ENCODE peak calls at places on chromosomes 13 and 19, in ten cellular contexts. A is endodermal cell; X is MCF 10A; B is NCI-H2171; U is fibroblast of the conjunctiva; F is SW480; Q is mammary epithelial cell; H is astrocyte of the hippocampus; T is activated naive CD8-positive, alpha-beta T cell treated with anti-CD3 and anti-CD28 coated beads, Interleukin-2, amount 50 U/mL, for 24 hours; K is AG04450. Y is an unnamed sample.

GRCh38 chr19:1101337-1101698 is 2.5 kb upstream of the GPX4 start:
- DNase-seq in A (no peak), X (no peak), B (no peak), U (no peak), F (no peak), Q (no peak), H (no peak), T (no peak), K (no peak), Y (no peak)

GRCh38 chr19:43574424-43575155 is 737 bp downstream of the XRCC1 start:
- DNase-seq in A (no peak), X (peak; percentile 43), B (no peak), U (no peak), F (no peak), Q (peak; percentile 32), H (peak; percentile 63), T (no peak), K (no peak), Y (no peak)

GRCh38 chr13:101785858-101786257 is 333.4 kb downstream of the ITGBL1 start:
- DNase-seq in A (peak; percentile 85), X (peak; percentile 54), B (peak; percentile 13), U (no peak), F (peak; percentile 59), Q (peak; percentile 32), H (peak; percentile 68), T (no peak), K (no peak), Y (peak; percentile 24)

GRCh38 chr13:106573855-106574254 is 5.9 kb upstream of the ARGLU1 start:
- DNase-seq in A (no peak), X (peak; percentile 42), B (no peak), U (peak; percentile 13), F (no peak), Q (no peak), H (peak; percentile 32), T (no peak), K (no peak), Y (peak; percentile 30)

GRCh38 chr19:39509233-39509632 is 5.7 kb upstream of the SELENOV start:
- DNase-seq in A (no peak), X (no peak), B (no peak), U (no peak), F (no peak), Q (no peak), H (no peak), T (no peak), K (no peak), Y (no peak)

GRCh38 chr19:20660473-20660872 is 898 bp downstream of the ZNF626 start:
- DNase-seq in A (peak; percentile 63), X (no peak), B (no peak), U (no peak), F (no peak), Q (peak; percentile 11), H (no peak), T (no peak), K (no peak), Y (no peak)

GRCh38 chr19:8361921-8362793 is 1.8 kb upstream of the ANGPTL4 start:
- DNase-seq in A (no peak), X (peak; percentile 100), B (no peak), U (peak; percentile 97), F (peak; percentile 86), Q (peak; percentile 99), H (peak; percentile 99), T (peak; percentile 51), K (peak; percentile 94), Y (peak; percentile 96)

GRCh38 chr19:17867087-17867486 is 4.7 kb upstream of the SLC5A5 start:
- DNase-seq in A (peak; percentile 71), X (peak; percentile 25), B (no peak), U (no peak), F (no peak), Q (no peak), H (no peak), T (no peak), K (no peak), Y (no peak)

GRCh38 chr19:10567696-10568443 is 909 bp downstream of the CDKN2D start:
- DNase-seq in A (no peak), X (no peak), B (peak; percentile 18), U (no peak), F (no peak), Q (no peak), H (no peak), T (peak; percentile 25), K (no peak), Y (no peak)